ENCODE peak calls at places on chromosomes 4 and X, in ten cellular contexts. U is sciatic nerve; I is CD4-positive, alpha-beta T cell; V is endodermal cell; F is tibial nerve; E is natural killer cell; W is anterior cingulate cortex; Q is Calu3; O is NCI-H2081; Y is HS-5. Z is an unnamed sample.

GRCh38 chr4:100742045-100742444 is 224.2 kb upstream of the EMCN start:
- DNase-seq in E (no peak), Y (no peak), W (no peak), Q (peak), U (no peak), O (no peak), I (no peak), F (no peak), V (no peak), Z (no peak)

GRCh38 chrX:37409278-37409677 is 60.1 kb downstream of the PRRG1 start:
- DNase-seq in U (no peak), O (no peak), Y (no peak), Q (no peak), I (no peak), E (no peak), V (no peak), F (no peak), W (no peak), Z (no peak)

GRCh38 chrX:129646721-129647587 is 7.8 kb downstream of the APLN start:
- DNase-seq in Q (no peak), O (no peak), V (no peak), F (no peak), W (no peak), I (no peak), U (no peak), E (no peak), Y (no peak), Z (no peak)

GRCh38 chr4:2795558-2796260 is 2.8 kb downstream of the SH3BP2 start:
- DNase-seq in W (no peak), Q (no peak), V (peak), U (peak), Y (no peak), E (no peak), I (no peak), O (no peak), F (no peak), Z (no peak)

GRCh38 chr4:80309301-80310004 is 26.1 kb upstream of the CFAP299 start:
- DNase-seq in U (no peak), Q (no peak), O (no peak), Y (peak), I (no peak), W (no peak), F (no peak), E (no peak), V (no peak), Z (no peak)

GRCh38 chr4:16293205-16293860 is 67.1 kb upstream of the TAPT1 start:
- DNase-seq in F (no peak), V (peak), Y (no peak), Q (no peak), W (no peak), U (no peak), O (no peak), I (no peak), E (no peak), Z (no peak)

GRCh38 chrX:1215123-1215823 is 2.8 kb upstream of the CRLF2 start:
- DNase-seq in E (no peak), O (no peak), W (no peak), Y (no peak), I (no peak), U (peak), V (no peak), F (no peak), Q (no peak), Z (no peak)

GRCh38 chrX:129808829-129809745 is 29.3 kb downstream of the SASH3 start:
- DNase-seq in Y (peak), I (no peak), Q (no peak), U (no peak), W (no peak), O (no peak), V (no peak), F (no peak), E (no peak), Z (no peak)

GRCh38 chr4:110005461-110006056 is 92.9 kb downstream of the EGF start:
- DNase-seq in I (no peak), F (peak), W (no peak), O (no peak), Q (no peak), Y (peak), U (no peak), E (no peak), V (no peak), Z (no peak)

GRCh38 chrX:127574829-127575228 is 477.4 kb downstream of the ACTRT1 start:
- DNase-seq in F (no peak), E (no peak), V (no peak), O (no peak), U (no peak), W (no peak), Q (no peak), Y (no peak), I (no peak), Z (no peak)

GRCh38 chr4:839675-840443 is 13.9 kb upstream of the CPLX1 start:
- DNase-seq in U (no peak), V (no peak), O (no peak), F (no peak), Q (no peak), W (no peak), I (no peak), Y (no peak), E (no peak), Z (no peak)

GRCh38 chr4:141413366-141413765 is 192.7 kb downstream of the ZNF330 start:
- DNase-seq in F (no peak), E (no peak), Y (no peak), I (no peak), U (no peak), V (no peak), W (no peak), Q (no peak), O (no peak), Z (no peak)

GRCh38 chrX:40173662-40174593 is 76.2 kb upstream of the BCOR start:
- DNase-seq in Y (no peak), W (no peak), F (no peak), E (no peak), I (no peak), U (no peak), V (peak), Q (peak), O (peak), Z (no peak)

GRCh38 chrX:23003121-23003520 is 3.4 kb downstream of the DDX53 start:
- DNase-seq in O (no peak), Y (no peak), I (no peak), E (no peak), Q (no peak), U (no peak), V (no peak), W (no peak), F (no peak), Z (no peak)

GRCh38 chrX:150361777-150362351 is 1.3 kb upstream of the MAMLD1 start:
- DNase-seq in Q (peak), F (no peak), E (no peak), W (no peak), U (no peak), Y (no peak), V (peak), O (no peak), I (no peak), Z (peak)

GRCh38 chrX:16222123-16222522 is 54.8 kb downstream of the MAGEB17 start:
- DNase-seq in U (no peak), Q (no peak), I (no peak), F (no peak), V (no peak), O (no peak), W (no peak), E (no peak), Y (peak), Z (no peak)

Z was measured in posterior cingulate gyrus.